ENCODE peak calls at places on chromosomes 13 and 19, in five cellular contexts. E is PC-3, W is GM23248, O is Karpas-422, P is GM23338. D is an unnamed sample. For H3K9me2, the result is how much of the 10 kb centered on the place peaks cover.

GRCh38 chr19:4891066-4891465 is 11.6 kb downstream of the ARRDC5 start:
- DNase-seq in P (no peak), W (no peak), E (no peak), O (no peak), D (no peak)

GRCh38 chr13:94829801-94830200 is 117.5 kb upstream of the SOX21 start:
- DNase-seq in O (no peak), E (no peak), P (no peak), W (no peak), D (no peak)

GRCh38 chr13:25085125-25085742 is 10.7 kb upstream of the PABPC3 start:
- DNase-seq in O (peak), P (peak), E (peak), W (peak), D (peak)

GRCh38 chr19:593505-593904 is 3.8 kb downstream of the HCN2 start:
- DNase-seq in P (no peak), O (peak), W (no peak), E (no peak), D (no peak)

GRCh38 chr19:6092329-6093286 is 17.7 kb downstream of the RFX2 start:
- DNase-seq in E (peak), P (peak), W (peak), O (no peak), D (no peak)

GRCh38 chr19:15640294-15640903 is at the start of gene CYP4F3:
- DNase-seq in P (no peak), O (no peak), E (peak), W (peak), D (peak)

GRCh38 chr13:51435002-51435578 is 17.7 kb downstream of the INTS6 start:
- DNase-seq in P (peak), E (peak), O (peak), W (peak), D (peak)

GRCh38 chr13:25192052-25192451 is 20.0 kb upstream of the AMER2 start:
- DNase-seq in O (no peak), E (no peak), P (no peak), W (no peak), D (no peak)

GRCh38 chr19:4583961-4584669 is 24.6 kb upstream of the SEMA6B start:
- DNase-seq in P (peak), O (no peak), W (peak), E (peak), D (peak)

GRCh38 chr13:37446503-37446902 is 152.1 kb downstream of the POSTN start:
- DNase-seq in P (no peak), O (no peak), E (peak), W (peak), D (no peak)

GRCh38 chr19:19662866-19663291 is 597 bp downstream of the ATP13A1 start:
- DNase-seq in E (no peak), O (peak), P (no peak), W (peak), D (no peak)

GRCh38 chr19:1217366-1217765 is 11.8 kb downstream of the STK11 start:
- DNase-seq in O (no peak), E (no peak), W (no peak), P (no peak), D (no peak)

GRCh38 chr13:32121316-32121715 is 89.7 kb downstream of the FRY start:
- DNase-seq in O (no peak), W (peak), E (no peak), P (no peak), D (no peak)

GRCh38 chr19:50658438-50659317 is 9.4 kb downstream of the C19orf81 start:
- DNase-seq in W (peak), E (peak), O (no peak), P (peak), D (peak)

GRCh38 chr19:7917292-7918061 is 2.7 kb upstream of the SNAPC2 start:
- DNase-seq in W (peak), E (peak), P (peak), O (peak), D (peak)

GRCh38 chr19:35848919-35849505 is 3.3 kb downstream of the NPHS1 start:
- DNase-seq in P (no peak), O (no peak), E (no peak), W (no peak), D (no peak)

GRCh38 chr19:40416918-40417713 is 3.9 kb upstream of the PRX start:
- DNase-seq in E (peak), W (peak), O (no peak), P (no peak), D (no peak)

GRCh38 chr13:41722684-41723083 is 238.2 kb downstream of the VWA8 start:
- DNase-seq in P (no peak), O (no peak), W (no peak), E (no peak), D (no peak)

GRCh38 chr19:53463263-53463662 is 4.3 kb upstream of the ZNF813 start:
- DNase-seq in O (peak), W (peak), E (no peak), P (peak), D (peak)

GRCh38 chr13:33509642-33510229 is 224.2 kb upstream of the STARD13 start:
- DNase-seq in E (peak), P (no peak), W (peak), O (no peak), D (no peak)

GRCh38 chr13:99982021-99982740 is 597 bp downstream of the ZIC2 start:
- DNase-seq in W (peak), P (peak), E (no peak), O (no peak), D (peak)

GRCh38 chr13:98301721-98302120 is 124.7 kb upstream of the RNF113B start:
- DNase-seq in P (no peak), O (no peak), E (peak), W (peak), D (no peak)

GRCh38 chr13:113148407-113148806 is 10.0 kb upstream of the PROZ start:
- DNase-seq in P (no peak), O (no peak), W (no peak), E (no peak), D (no peak)

GRCh38 chr13:27997904-27998522 is 9.5 kb upstream of the URAD start:
- DNase-seq in O (peak), E (peak), P (peak), W (peak), D (no peak)

GRCh38 chr19:56348289-56348877 is 33.7 kb upstream of the ZSCAN5A start:
- DNase-seq in P (peak), O (peak), W (peak), E (peak), D (peak)

GRCh38 chr13:89150362-89150761 is 1479.2 kb downstream of the SLITRK5 start:
- DNase-seq in P (no peak), W (no peak), E (peak), O (no peak), D (no peak)

GRCh38 chr13:39918837-39919236 is 263.4 kb downstream of the COG6 start:
- DNase-seq in P (no peak), E (no peak), O (peak), W (peak), D (no peak)

GRCh38 chr19:29927944-29928669 is 13.9 kb upstream of the URI1 start:
- DNase-seq in O (no peak), W (no peak), E (no peak), P (peak), D (no peak)

GRCh38 chr19:1470864-1471513 is 8.0 kb downstream of the C19orf25 start:
- DNase-seq in E (peak), W (peak), O (no peak), P (peak), D (no peak)

GRCh38 chr19:18800636-18801035 is 9.5 kb upstream of the COMP start:
- DNase-seq in P (no peak), W (no peak), O (no peak), E (no peak), D (no peak)

GRCh38 chr13:40130871-40131636 is 475.6 kb downstream of the COG6 start:
- DNase-seq in W (peak), E (peak), P (no peak), O (no peak), D (no peak)

GRCh38 chr19:56091066-56091490 is 30.0 kb downstream of the ZNF787 start:
- DNase-seq in P (no peak), E (peak), W (peak), O (no peak), D (no peak)

GRCh38 chr19:19488041-19488874 is 27.1 kb downstream of the TSSK6 start:
- DNase-seq in O (no peak), W (peak), P (peak), E (no peak), D (peak)

GRCh38 chr19:7482584-7483439 is 6.0 kb downstream of the PEX11G start:
- DNase-seq in E (peak), P (peak), W (peak), O (no peak), D (peak)

GRCh38 chr19:47272448-47273312 is 2.0 kb upstream of the INAFM1 start:
- DNase-seq in P (peak), O (peak), E (peak), W (peak), D (no peak)

GRCh38 chr13:107901996-107902562 is 313.3 kb downstream of the LIG4 start:
- DNase-seq in P (no peak), O (no peak), W (no peak), E (no peak), D (no peak)

GRCh38 chr19:40907968-40908735 is 26.1 kb upstream of the CYP2A7 start:
- DNase-seq in E (no peak), W (peak), P (peak), O (no peak), D (no peak)

GRCh38 chr19:16751701-16752100 is 32.1 kb downstream of the NWD1 start:
- DNase-seq in E (no peak), P (no peak), W (no peak), O (no peak), D (no peak)
- H3K9me2 ChIP-seq in E (under half), P (under half), W (under half), O (under half), D (under half)

DNA sequence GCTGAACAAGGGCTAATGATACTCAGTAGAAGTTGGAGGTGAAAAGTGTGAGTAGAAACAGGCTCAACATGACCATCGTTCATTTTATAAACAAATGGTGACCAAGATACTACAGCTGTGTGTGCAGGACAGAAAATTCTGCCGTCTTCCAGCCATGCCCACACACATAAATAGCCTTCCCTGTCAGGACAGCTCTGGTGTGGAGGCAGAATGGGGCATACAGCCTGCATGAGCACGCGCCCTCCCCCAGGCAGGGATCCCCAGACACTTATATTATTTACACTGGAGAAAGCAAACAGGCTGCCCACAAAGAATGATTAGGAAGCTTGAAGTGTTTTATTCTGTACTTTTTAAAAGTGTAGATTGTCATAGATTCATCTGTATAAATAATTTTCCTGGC is 20.4 kb downstream of the GJA3 start:
- DNase-seq in W (no peak), O (no peak), E (no peak), P (no peak), D (no peak)
- H3K9me2 ChIP-seq in W (under half), O (under half), E (under half), P (under half), D (under half)

GRCh38 chr13:110179116-110179857 is 127.7 kb downstream of the COL4A1 start:
- DNase-seq in P (no peak), W (no peak), O (no peak), E (no peak), D (no peak)

GRCh38 chr13:110183925-110184324 is 123.0 kb downstream of the COL4A1 start:
- DNase-seq in E (no peak), O (no peak), W (peak), P (no peak), D (peak)

GRCh38 chr13:110182461-110182860 is 124.5 kb downstream of the COL4A1 start:
- DNase-seq in O (no peak), P (no peak), W (no peak), E (no peak), D (no peak)

GRCh38 chr13:110179858-110180156 is 127.2 kb downstream of the COL4A1 start:
- DNase-seq in W (no peak), O (no peak), E (no peak), P (no peak), D (no peak)

DNA sequence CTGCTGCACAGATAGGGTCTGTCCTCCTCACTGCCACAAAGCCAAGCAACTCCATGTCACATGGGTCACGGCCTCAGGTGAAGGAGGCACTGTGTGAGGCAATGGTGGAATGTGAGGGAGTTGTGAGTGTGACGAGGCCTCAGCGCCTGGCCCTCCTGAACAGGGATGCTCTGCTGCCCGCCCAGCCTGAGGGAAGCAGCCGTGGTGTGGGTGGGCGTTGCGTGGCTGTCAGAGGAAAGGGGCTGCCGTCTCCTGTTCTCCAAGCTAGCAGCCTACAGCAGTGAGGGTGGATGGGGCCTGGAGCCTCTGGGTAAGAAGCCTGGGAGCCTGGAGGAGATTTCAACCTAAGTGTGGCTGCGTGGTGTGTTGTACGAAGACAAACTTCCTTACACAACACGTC is 125.0 kb downstream of the COL4A1 start:
- DNase-seq in E (no peak), W (no peak), O (no peak), P (no peak), D (no peak)
- H3K9me2 ChIP-seq in E (under half), W (under half), O (under half), P (under half), D (under half)

DNA sequence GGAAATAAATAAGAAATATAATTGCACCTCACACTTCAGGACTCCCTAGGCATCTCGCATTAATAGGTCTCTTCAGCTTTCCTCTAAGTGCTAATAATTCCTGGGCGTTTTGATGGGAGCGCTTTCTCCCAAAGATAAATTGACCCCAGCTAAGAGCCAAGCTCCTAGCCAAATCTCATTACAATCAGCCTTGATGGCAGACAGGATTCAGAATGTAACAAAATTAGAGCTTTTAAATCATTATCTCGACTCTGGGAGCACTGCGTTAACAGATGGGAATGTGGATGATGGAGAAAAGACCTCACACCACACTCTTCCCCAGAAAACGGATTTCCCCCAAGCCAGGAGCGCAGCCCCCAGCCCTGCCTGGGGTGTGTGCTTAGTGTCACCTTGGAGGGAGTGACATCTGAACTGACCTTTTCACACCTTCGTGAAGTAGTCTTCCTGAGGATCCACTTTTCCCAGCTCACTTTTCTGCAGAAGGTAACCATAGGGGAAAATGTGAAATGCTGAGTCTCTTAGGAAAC is 26.4 kb downstream of the SIAH3 start:
- DNase-seq in O (no peak), P (no peak), W (no peak), E (no peak), D (peak)
- H3K9me2 ChIP-seq in O (under half), P (under half), W (under half), E (under half), D (under half)

GRCh38 chr19:17581211-17581874 is 25.9 kb downstream of the COLGALT1 start:
- DNase-seq in W (no peak), P (no peak), O (no peak), E (no peak), D (no peak)
- H3K9me2 ChIP-seq in W (under half), P (under half), O (under half), E (under half), D (under half)

D was measured in SK-N-SH.